ENCODE peak calls at places on chromosomes 7 and 10, in ten cellular contexts. S is EL; Y is activated T-cell treated with anti-CD3 and anti-CD28 coated beads for 1 hour; T is thoracic aorta; G is WTC11; H is GM13977; B is GM10248; Z is stimulated activated CD8-positive, alpha-beta memory T cell treated with anti-CD3 and anti-CD28 coated beads, Interleukin-7, amount 100 ng/mL, for 4 hours; R is tibial artery; U is AG09319. L is an unnamed sample.

GRCh38 chr10:9858816-9859215 is 1158.9 kb upstream of the CELF2 start:
- DNase-seq in R (no peak), Y (no peak), S (no peak), U (no peak), B (no peak), Z (no peak), H (no peak), T (no peak), G (no peak), L (no peak)

GRCh38 chr10:86258488-86258887 is 108.1 kb downstream of the GRID1 start:
- DNase-seq in S (no peak), T (no peak), Y (no peak), Z (no peak), R (no peak), U (no peak), H (no peak), G (no peak), B (no peak), L (no peak)

GRCh38 chr10:102770108-102770482 is 26.3 kb downstream of the WBP1L start:
- DNase-seq in Y (no peak), Z (no peak), H (no peak), T (no peak), U (no peak), G (no peak), R (no peak), S (no peak), B (no peak), L (no peak)

GRCh38 chr10:119595715-119596515 is 849 bp downstream of the TIAL1 start:
- DNase-seq in U (no peak), B (peak), Y (peak), G (peak), R (peak), S (peak), Z (peak), T (no peak), H (peak), L (no peak)

GRCh38 chr7:33667261-33667660 is 238.1 kb upstream of the BMPER start:
- DNase-seq in H (no peak), G (no peak), T (no peak), B (no peak), Z (no peak), U (no peak), R (no peak), Y (no peak), S (peak), L (no peak)

GRCh38 chr10:22321831-22322662 is 1.1 kb downstream of the BMI1 start:
- DNase-seq in S (peak), Z (no peak), H (peak), G (peak), R (no peak), Y (no peak), T (no peak), B (peak), U (no peak), L (no peak)

GRCh38 chr10:96880575-96880974 is 48.5 kb downstream of the LCOR start:
- DNase-seq in U (no peak), R (no peak), S (no peak), B (no peak), Y (no peak), T (no peak), H (no peak), G (no peak), Z (no peak), L (no peak)

GRCh38 chr7:127803626-127804025 is 151.6 kb downstream of the SND1 start:
- DNase-seq in T (no peak), S (peak), Z (no peak), B (no peak), H (no peak), Y (no peak), U (no peak), R (no peak), G (no peak), L (no peak)

GRCh38 chr10:6136215-6137201 is 47.7 kb downstream of the RBM17 start:
- DNase-seq in G (no peak), Z (no peak), S (peak), B (peak), Y (no peak), H (peak), T (no peak), R (no peak), U (no peak), L (peak)

GRCh38 chr7:117143580-117143979 is 179.3 kb downstream of the WNT2 start:
- DNase-seq in Y (no peak), T (no peak), U (no peak), H (no peak), Z (no peak), B (no peak), G (no peak), R (no peak), S (peak), L (no peak)